ENCODE peak calls at places on chromosomes 2 and 18, in nine cellular contexts. One of them, this sample, is unnamed.

GRCh38 chr2:27241761-27242613 is 20.9 kb downstream of the SLC30A3 start:
- DNase-seq in effector memory CD8-positive, alpha-beta T cell: no peak
- DNase-seq in activated T-helper 1 cell treated with anti-CD3 and anti-CD28 coated beads, Interleukin-12 subunit alpha, Interleukin-12 subunit beta, Interleukin-2, Interleukin-4 antibody, amounts not matched to agents 30 ng/mL and 10 ng/mL and 1 ng/mL, durations not matched to agents 14 hours and 24 hours and 36 hours: no peak
- DNase-seq in mammary epithelial cell: no peak
- DNase-seq in PC-9: no peak
- DNase-seq in GM12891: no peak
- DNase-seq in fibroblast of mammary gland: no peak
- DNase-seq in LoVo: no peak
- DNase-seq in activated CD4-positive, alpha-beta T cell treated with anti-CD3 and anti-CD28 coated beads for 24 hours: no peak
- DNase-seq in this sample: no peak

GRCh38 chr18:80175451-80176235 is 66.6 kb downstream of the ADNP2 start:
- DNase-seq in mammary epithelial cell: no peak
- DNase-seq in GM12891: no peak
- DNase-seq in activated T-helper 1 cell treated with anti-CD3 and anti-CD28 coated beads, Interleukin-12 subunit alpha, Interleukin-12 subunit beta, Interleukin-2, Interleukin-4 antibody, amounts not matched to agents 30 ng/mL and 10 ng/mL and 1 ng/mL, durations not matched to agents 14 hours and 24 hours and 36 hours: no peak
- DNase-seq in activated CD4-positive, alpha-beta T cell treated with anti-CD3 and anti-CD28 coated beads for 24 hours: no peak
- DNase-seq in LoVo: no peak
- DNase-seq in PC-9: no peak
- DNase-seq in effector memory CD8-positive, alpha-beta T cell: peak; percentile 72
- DNase-seq in fibroblast of mammary gland: no peak
- DNase-seq in this sample: peak; percentile 73

GRCh38 chr2:225282858-225283693 is 116.4 kb upstream of the NYAP2 start:
- DNase-seq in fibroblast of mammary gland: peak; percentile 59
- DNase-seq in PC-9: no peak
- DNase-seq in effector memory CD8-positive, alpha-beta T cell: no peak
- DNase-seq in activated T-helper 1 cell treated with anti-CD3 and anti-CD28 coated beads, Interleukin-12 subunit alpha, Interleukin-12 subunit beta, Interleukin-2, Interleukin-4 antibody, amounts not matched to agents 30 ng/mL and 10 ng/mL and 1 ng/mL, durations not matched to agents 14 hours and 24 hours and 36 hours: no peak
- DNase-seq in GM12891: peak; percentile 6
- DNase-seq in LoVo: peak; percentile 16
- DNase-seq in activated CD4-positive, alpha-beta T cell treated with anti-CD3 and anti-CD28 coated beads for 24 hours: no peak
- DNase-seq in mammary epithelial cell: peak; percentile 16
- DNase-seq in this sample: peak; percentile 40

GRCh38 chr18:12374398-12374797 is 2.6 kb downstream of the AFG3L2 start:
- DNase-seq in mammary epithelial cell: no peak
- DNase-seq in PC-9: no peak
- DNase-seq in activated T-helper 1 cell treated with anti-CD3 and anti-CD28 coated beads, Interleukin-12 subunit alpha, Interleukin-12 subunit beta, Interleukin-2, Interleukin-4 antibody, amounts not matched to agents 30 ng/mL and 10 ng/mL and 1 ng/mL, durations not matched to agents 14 hours and 24 hours and 36 hours: no peak
- DNase-seq in GM12891: no peak
- DNase-seq in activated CD4-positive, alpha-beta T cell treated with anti-CD3 and anti-CD28 coated beads for 24 hours: no peak
- DNase-seq in fibroblast of mammary gland: no peak
- DNase-seq in LoVo: no peak
- DNase-seq in effector memory CD8-positive, alpha-beta T cell: no peak
- DNase-seq in this sample: no peak

GRCh38 chr2:175855794-175856453 is 146.1 kb downstream of the LNPK start:
- DNase-seq in activated CD4-positive, alpha-beta T cell treated with anti-CD3 and anti-CD28 coated beads for 24 hours: no peak
- DNase-seq in activated T-helper 1 cell treated with anti-CD3 and anti-CD28 coated beads, Interleukin-12 subunit alpha, Interleukin-12 subunit beta, Interleukin-2, Interleukin-4 antibody, amounts not matched to agents 30 ng/mL and 10 ng/mL and 1 ng/mL, durations not matched to agents 14 hours and 24 hours and 36 hours: no peak
- DNase-seq in effector memory CD8-positive, alpha-beta T cell: no peak
- DNase-seq in mammary epithelial cell: peak; percentile 61
- DNase-seq in PC-9: peak; percentile 34
- DNase-seq in GM12891: no peak
- DNase-seq in fibroblast of mammary gland: peak; percentile 44
- DNase-seq in LoVo: no peak
- DNase-seq in this sample: peak; percentile 84

GRCh38 chr2:95323347-95324155 is 26.4 kb downstream of the KCNIP3 start:
- DNase-seq in PC-9: peak; percentile 69
- DNase-seq in GM12891: peak; percentile 61
- DNase-seq in fibroblast of mammary gland: no peak
- DNase-seq in LoVo: peak; percentile 36
- DNase-seq in activated T-helper 1 cell treated with anti-CD3 and anti-CD28 coated beads, Interleukin-12 subunit alpha, Interleukin-12 subunit beta, Interleukin-2, Interleukin-4 antibody, amounts not matched to agents 30 ng/mL and 10 ng/mL and 1 ng/mL, durations not matched to agents 14 hours and 24 hours and 36 hours: no peak
- DNase-seq in mammary epithelial cell: peak; percentile 64
- DNase-seq in activated CD4-positive, alpha-beta T cell treated with anti-CD3 and anti-CD28 coated beads for 24 hours: no peak
- DNase-seq in effector memory CD8-positive, alpha-beta T cell: no peak
- DNase-seq in this sample: peak; percentile 32

GRCh38 chr2:102053096-102053495 is 61.3 kb downstream of the IL1R2 start:
- DNase-seq in activated CD4-positive, alpha-beta T cell treated with anti-CD3 and anti-CD28 coated beads for 24 hours: no peak
- DNase-seq in PC-9: no peak
- DNase-seq in effector memory CD8-positive, alpha-beta T cell: no peak
- DNase-seq in GM12891: no peak
- DNase-seq in LoVo: no peak
- DNase-seq in fibroblast of mammary gland: no peak
- DNase-seq in mammary epithelial cell: no peak
- DNase-seq in activated T-helper 1 cell treated with anti-CD3 and anti-CD28 coated beads, Interleukin-12 subunit alpha, Interleukin-12 subunit beta, Interleukin-2, Interleukin-4 antibody, amounts not matched to agents 30 ng/mL and 10 ng/mL and 1 ng/mL, durations not matched to agents 14 hours and 24 hours and 36 hours: no peak
- DNase-seq in this sample: no peak

GRCh38 chr2:233556756-233557736 is 9.5 kb downstream of the USP40 start:
- DNase-seq in PC-9: peak; percentile 55
- DNase-seq in LoVo: peak; percentile 61
- DNase-seq in fibroblast of mammary gland: peak; percentile 59
- DNase-seq in activated CD4-positive, alpha-beta T cell treated with anti-CD3 and anti-CD28 coated beads for 24 hours: no peak
- DNase-seq in mammary epithelial cell: peak; percentile 92
- DNase-seq in activated T-helper 1 cell treated with anti-CD3 and anti-CD28 coated beads, Interleukin-12 subunit alpha, Interleukin-12 subunit beta, Interleukin-2, Interleukin-4 antibody, amounts not matched to agents 30 ng/mL and 10 ng/mL and 1 ng/mL, durations not matched to agents 14 hours and 24 hours and 36 hours: no peak
- DNase-seq in effector memory CD8-positive, alpha-beta T cell: no peak
- DNase-seq in GM12891: no peak
- DNase-seq in this sample: peak; percentile 81

GRCh38 chr18:12013186-12013916 is 32.0 kb downstream of the IMPA2 start:
- DNase-seq in activated CD4-positive, alpha-beta T cell treated with anti-CD3 and anti-CD28 coated beads for 24 hours: no peak
- DNase-seq in activated T-helper 1 cell treated with anti-CD3 and anti-CD28 coated beads, Interleukin-12 subunit alpha, Interleukin-12 subunit beta, Interleukin-2, Interleukin-4 antibody, amounts not matched to agents 30 ng/mL and 10 ng/mL and 1 ng/mL, durations not matched to agents 14 hours and 24 hours and 36 hours: no peak
- DNase-seq in LoVo: no peak
- DNase-seq in fibroblast of mammary gland: no peak
- DNase-seq in GM12891: no peak
- DNase-seq in PC-9: no peak
- DNase-seq in mammary epithelial cell: no peak
- DNase-seq in effector memory CD8-positive, alpha-beta T cell: no peak
- DNase-seq in this sample: no peak

GRCh38 chr2:109439897-109440506 is 173.8 kb downstream of the SEPTIN10 start:
- DNase-seq in effector memory CD8-positive, alpha-beta T cell: no peak
- DNase-seq in activated CD4-positive, alpha-beta T cell treated with anti-CD3 and anti-CD28 coated beads for 24 hours: no peak
- DNase-seq in fibroblast of mammary gland: no peak
- DNase-seq in GM12891: no peak
- DNase-seq in activated T-helper 1 cell treated with anti-CD3 and anti-CD28 coated beads, Interleukin-12 subunit alpha, Interleukin-12 subunit beta, Interleukin-2, Interleukin-4 antibody, amounts not matched to agents 30 ng/mL and 10 ng/mL and 1 ng/mL, durations not matched to agents 14 hours and 24 hours and 36 hours: no peak
- DNase-seq in PC-9: no peak
- DNase-seq in mammary epithelial cell: no peak
- DNase-seq in LoVo: no peak
- DNase-seq in this sample: no peak

GRCh38 chr2:72325592-72326422 is 178.1 kb upstream of the CYP26B1 start:
- DNase-seq in fibroblast of mammary gland: peak; percentile 21
- DNase-seq in effector memory CD8-positive, alpha-beta T cell: no peak
- DNase-seq in activated CD4-positive, alpha-beta T cell treated with anti-CD3 and anti-CD28 coated beads for 24 hours: no peak
- DNase-seq in LoVo: peak; percentile 1
- DNase-seq in PC-9: peak; percentile 19
- DNase-seq in GM12891: no peak
- DNase-seq in mammary epithelial cell: no peak
- DNase-seq in activated T-helper 1 cell treated with anti-CD3 and anti-CD28 coated beads, Interleukin-12 subunit alpha, Interleukin-12 subunit beta, Interleukin-2, Interleukin-4 antibody, amounts not matched to agents 30 ng/mL and 10 ng/mL and 1 ng/mL, durations not matched to agents 14 hours and 24 hours and 36 hours: no peak
- DNase-seq in this sample: no peak

GRCh38 chr2:75560022-75560767 is 544 bp downstream of the EVA1A start:
- DNase-seq in PC-9: peak; percentile 37
- DNase-seq in effector memory CD8-positive, alpha-beta T cell: no peak
- DNase-seq in activated T-helper 1 cell treated with anti-CD3 and anti-CD28 coated beads, Interleukin-12 subunit alpha, Interleukin-12 subunit beta, Interleukin-2, Interleukin-4 antibody, amounts not matched to agents 30 ng/mL and 10 ng/mL and 1 ng/mL, durations not matched to agents 14 hours and 24 hours and 36 hours: no peak
- DNase-seq in activated CD4-positive, alpha-beta T cell treated with anti-CD3 and anti-CD28 coated beads for 24 hours: no peak
- DNase-seq in LoVo: no peak
- DNase-seq in GM12891: peak; percentile 26
- DNase-seq in mammary epithelial cell: peak; percentile 52
- DNase-seq in fibroblast of mammary gland: peak; percentile 41
- DNase-seq in this sample: peak; percentile 54

GRCh38 chr2:45843136-45843535 is 191.7 kb downstream of the PRKCE start:
- DNase-seq in PC-9: no peak
- DNase-seq in effector memory CD8-positive, alpha-beta T cell: no peak
- DNase-seq in GM12891: no peak
- DNase-seq in fibroblast of mammary gland: no peak
- DNase-seq in mammary epithelial cell: no peak
- DNase-seq in activated CD4-positive, alpha-beta T cell treated with anti-CD3 and anti-CD28 coated beads for 24 hours: no peak
- DNase-seq in LoVo: no peak
- DNase-seq in activated T-helper 1 cell treated with anti-CD3 and anti-CD28 coated beads, Interleukin-12 subunit alpha, Interleukin-12 subunit beta, Interleukin-2, Interleukin-4 antibody, amounts not matched to agents 30 ng/mL and 10 ng/mL and 1 ng/mL, durations not matched to agents 14 hours and 24 hours and 36 hours: no peak
- DNase-seq in this sample: no peak

GRCh38 chr2:128449226-128450061 is 130.8 kb upstream of the HS6ST1 start:
- DNase-seq in GM12891: no peak
- DNase-seq in PC-9: no peak
- DNase-seq in activated T-helper 1 cell treated with anti-CD3 and anti-CD28 coated beads, Interleukin-12 subunit alpha, Interleukin-12 subunit beta, Interleukin-2, Interleukin-4 antibody, amounts not matched to agents 30 ng/mL and 10 ng/mL and 1 ng/mL, durations not matched to agents 14 hours and 24 hours and 36 hours: no peak
- DNase-seq in fibroblast of mammary gland: no peak
- DNase-seq in mammary epithelial cell: no peak
- DNase-seq in LoVo: no peak
- DNase-seq in effector memory CD8-positive, alpha-beta T cell: no peak
- DNase-seq in activated CD4-positive, alpha-beta T cell treated with anti-CD3 and anti-CD28 coated beads for 24 hours: no peak
- DNase-seq in this sample: no peak

GRCh38 chr18:34608064-34608463 is 102.0 kb upstream of the DTNA start:
- DNase-seq in PC-9: no peak
- DNase-seq in fibroblast of mammary gland: no peak
- DNase-seq in LoVo: no peak
- DNase-seq in activated CD4-positive, alpha-beta T cell treated with anti-CD3 and anti-CD28 coated beads for 24 hours: no peak
- DNase-seq in GM12891: no peak
- DNase-seq in mammary epithelial cell: no peak
- DNase-seq in effector memory CD8-positive, alpha-beta T cell: no peak
- DNase-seq in activated T-helper 1 cell treated with anti-CD3 and anti-CD28 coated beads, Interleukin-12 subunit alpha, Interleukin-12 subunit beta, Interleukin-2, Interleukin-4 antibody, amounts not matched to agents 30 ng/mL and 10 ng/mL and 1 ng/mL, durations not matched to agents 14 hours and 24 hours and 36 hours: no peak
- DNase-seq in this sample: no peak

GRCh38 chr2:160010361-160011145 is 51.9 kb downstream of the PLA2R1 start:
- DNase-seq in LoVo: no peak
- DNase-seq in GM12891: no peak
- DNase-seq in fibroblast of mammary gland: peak; percentile 16
- DNase-seq in activated CD4-positive, alpha-beta T cell treated with anti-CD3 and anti-CD28 coated beads for 24 hours: no peak
- DNase-seq in PC-9: no peak
- DNase-seq in effector memory CD8-positive, alpha-beta T cell: no peak
- DNase-seq in activated T-helper 1 cell treated with anti-CD3 and anti-CD28 coated beads, Interleukin-12 subunit alpha, Interleukin-12 subunit beta, Interleukin-2, Interleukin-4 antibody, amounts not matched to agents 30 ng/mL and 10 ng/mL and 1 ng/mL, durations not matched to agents 14 hours and 24 hours and 36 hours: no peak
- DNase-seq in mammary epithelial cell: no peak
- DNase-seq in this sample: peak; percentile 18

GRCh38 chr18:3333056-3333720 is 71.3 kb downstream of the MYL12B start:
- DNase-seq in activated T-helper 1 cell treated with anti-CD3 and anti-CD28 coated beads, Interleukin-12 subunit alpha, Interleukin-12 subunit beta, Interleukin-2, Interleukin-4 antibody, amounts not matched to agents 30 ng/mL and 10 ng/mL and 1 ng/mL, durations not matched to agents 14 hours and 24 hours and 36 hours: no peak
- DNase-seq in PC-9: no peak
- DNase-seq in GM12891: no peak
- DNase-seq in effector memory CD8-positive, alpha-beta T cell: no peak
- DNase-seq in fibroblast of mammary gland: no peak
- DNase-seq in activated CD4-positive, alpha-beta T cell treated with anti-CD3 and anti-CD28 coated beads for 24 hours: no peak
- DNase-seq in LoVo: no peak
- DNase-seq in mammary epithelial cell: no peak
- DNase-seq in this sample: no peak

GRCh38 chr2:200931227-200931626 is 32.2 kb downstream of the ORC2 start:
- DNase-seq in effector memory CD8-positive, alpha-beta T cell: no peak
- DNase-seq in activated T-helper 1 cell treated with anti-CD3 and anti-CD28 coated beads, Interleukin-12 subunit alpha, Interleukin-12 subunit beta, Interleukin-2, Interleukin-4 antibody, amounts not matched to agents 30 ng/mL and 10 ng/mL and 1 ng/mL, durations not matched to agents 14 hours and 24 hours and 36 hours: no peak
- DNase-seq in GM12891: no peak
- DNase-seq in LoVo: no peak
- DNase-seq in activated CD4-positive, alpha-beta T cell treated with anti-CD3 and anti-CD28 coated beads for 24 hours: no peak
- DNase-seq in PC-9: no peak
- DNase-seq in fibroblast of mammary gland: no peak
- DNase-seq in mammary epithelial cell: no peak
- DNase-seq in this sample: no peak

GRCh38 chr2:25341753-25342371 is at the start of gene DNMT3A:
- DNase-seq in mammary epithelial cell: peak; percentile 50
- DNase-seq in activated CD4-positive, alpha-beta T cell treated with anti-CD3 and anti-CD28 coated beads for 24 hours: peak; percentile 53
- DNase-seq in activated T-helper 1 cell treated with anti-CD3 and anti-CD28 coated beads, Interleukin-12 subunit alpha, Interleukin-12 subunit beta, Interleukin-2, Interleukin-4 antibody, amounts not matched to agents 30 ng/mL and 10 ng/mL and 1 ng/mL, durations not matched to agents 14 hours and 24 hours and 36 hours: peak; percentile 31
- DNase-seq in LoVo: peak; percentile 46
- DNase-seq in GM12891: peak; percentile 73
- DNase-seq in fibroblast of mammary gland: peak; percentile 49
- DNase-seq in PC-9: peak; percentile 41
- DNase-seq in effector memory CD8-positive, alpha-beta T cell: no peak
- DNase-seq in this sample: peak; percentile 62

GRCh38 chr2:180238729-180239128 is 231.6 kb upstream of the CWC22 start:
- DNase-seq in activated CD4-positive, alpha-beta T cell treated with anti-CD3 and anti-CD28 coated beads for 24 hours: no peak
- DNase-seq in effector memory CD8-positive, alpha-beta T cell: no peak
- DNase-seq in mammary epithelial cell: no peak
- DNase-seq in PC-9: no peak
- DNase-seq in fibroblast of mammary gland: no peak
- DNase-seq in activated T-helper 1 cell treated with anti-CD3 and anti-CD28 coated beads, Interleukin-12 subunit alpha, Interleukin-12 subunit beta, Interleukin-2, Interleukin-4 antibody, amounts not matched to agents 30 ng/mL and 10 ng/mL and 1 ng/mL, durations not matched to agents 14 hours and 24 hours and 36 hours: no peak
- DNase-seq in LoVo: no peak
- DNase-seq in GM12891: no peak
- DNase-seq in this sample: no peak

GRCh38 chr2:120589782-120590608 is 145.7 kb upstream of the GLI2 start:
- DNase-seq in fibroblast of mammary gland: peak; percentile 97
- DNase-seq in LoVo: no peak
- DNase-seq in PC-9: peak; percentile 37
- DNase-seq in activated CD4-positive, alpha-beta T cell treated with anti-CD3 and anti-CD28 coated beads for 24 hours: no peak
- DNase-seq in effector memory CD8-positive, alpha-beta T cell: no peak
- DNase-seq in GM12891: no peak
- DNase-seq in activated T-helper 1 cell treated with anti-CD3 and anti-CD28 coated beads, Interleukin-12 subunit alpha, Interleukin-12 subunit beta, Interleukin-2, Interleukin-4 antibody, amounts not matched to agents 30 ng/mL and 10 ng/mL and 1 ng/mL, durations not matched to agents 14 hours and 24 hours and 36 hours: no peak
- DNase-seq in mammary epithelial cell: peak; percentile 78
- DNase-seq in this sample: peak; percentile 91

GRCh38 chr2:23250371-23250770 is 134.6 kb upstream of the KLHL29 start:
- DNase-seq in fibroblast of mammary gland: no peak
- DNase-seq in activated T-helper 1 cell treated with anti-CD3 and anti-CD28 coated beads, Interleukin-12 subunit alpha, Interleukin-12 subunit beta, Interleukin-2, Interleukin-4 antibody, amounts not matched to agents 30 ng/mL and 10 ng/mL and 1 ng/mL, durations not matched to agents 14 hours and 24 hours and 36 hours: no peak
- DNase-seq in GM12891: no peak
- DNase-seq in PC-9: no peak
- DNase-seq in mammary epithelial cell: no peak
- DNase-seq in effector memory CD8-positive, alpha-beta T cell: no peak
- DNase-seq in activated CD4-positive, alpha-beta T cell treated with anti-CD3 and anti-CD28 coated beads for 24 hours: no peak
- DNase-seq in LoVo: no peak
- DNase-seq in this sample: no peak

GRCh38 chr2:10048501-10049171 is 5.3 kb downstream of the KLF11 start:
- DNase-seq in activated T-helper 1 cell treated with anti-CD3 and anti-CD28 coated beads, Interleukin-12 subunit alpha, Interleukin-12 subunit beta, Interleukin-2, Interleukin-4 antibody, amounts not matched to agents 30 ng/mL and 10 ng/mL and 1 ng/mL, durations not matched to agents 14 hours and 24 hours and 36 hours: no peak
- DNase-seq in activated CD4-positive, alpha-beta T cell treated with anti-CD3 and anti-CD28 coated beads for 24 hours: no peak
- DNase-seq in effector memory CD8-positive, alpha-beta T cell: peak; percentile 33
- DNase-seq in mammary epithelial cell: peak; percentile 32
- DNase-seq in fibroblast of mammary gland: peak; percentile 71
- DNase-seq in LoVo: peak; percentile 49
- DNase-seq in PC-9: no peak
- DNase-seq in GM12891: no peak
- DNase-seq in this sample: peak; percentile 60

GRCh38 chr2:232249096-232249495 is 129.5 kb upstream of the ALPP start:
- DNase-seq in PC-9: no peak
- DNase-seq in activated T-helper 1 cell treated with anti-CD3 and anti-CD28 coated beads, Interleukin-12 subunit alpha, Interleukin-12 subunit beta, Interleukin-2, Interleukin-4 antibody, amounts not matched to agents 30 ng/mL and 10 ng/mL and 1 ng/mL, durations not matched to agents 14 hours and 24 hours and 36 hours: no peak
- DNase-seq in effector memory CD8-positive, alpha-beta T cell: no peak
- DNase-seq in GM12891: no peak
- DNase-seq in LoVo: no peak
- DNase-seq in fibroblast of mammary gland: no peak
- DNase-seq in activated CD4-positive, alpha-beta T cell treated with anti-CD3 and anti-CD28 coated beads for 24 hours: no peak
- DNase-seq in mammary epithelial cell: no peak
- DNase-seq in this sample: no peak

GRCh38 chr2:168160897-168161296 is 86.5 kb downstream of the STK39 start:
- DNase-seq in mammary epithelial cell: no peak
- DNase-seq in activated CD4-positive, alpha-beta T cell treated with anti-CD3 and anti-CD28 coated beads for 24 hours: no peak
- DNase-seq in effector memory CD8-positive, alpha-beta T cell: no peak
- DNase-seq in PC-9: no peak
- DNase-seq in activated T-helper 1 cell treated with anti-CD3 and anti-CD28 coated beads, Interleukin-12 subunit alpha, Interleukin-12 subunit beta, Interleukin-2, Interleukin-4 antibody, amounts not matched to agents 30 ng/mL and 10 ng/mL and 1 ng/mL, durations not matched to agents 14 hours and 24 hours and 36 hours: no peak
- DNase-seq in GM12891: no peak
- DNase-seq in LoVo: no peak
- DNase-seq in fibroblast of mammary gland: peak; percentile 32
- DNase-seq in this sample: peak; percentile 30

GRCh38 chr2:224401641-224402342 is at the start of gene FAM124B:
- DNase-seq in PC-9: no peak
- DNase-seq in activated T-helper 1 cell treated with anti-CD3 and anti-CD28 coated beads, Interleukin-12 subunit alpha, Interleukin-12 subunit beta, Interleukin-2, Interleukin-4 antibody, amounts not matched to agents 30 ng/mL and 10 ng/mL and 1 ng/mL, durations not matched to agents 14 hours and 24 hours and 36 hours: peak; percentile 23
- DNase-seq in mammary epithelial cell: no peak
- DNase-seq in effector memory CD8-positive, alpha-beta T cell: peak; percentile 7
- DNase-seq in activated CD4-positive, alpha-beta T cell treated with anti-CD3 and anti-CD28 coated beads for 24 hours: no peak
- DNase-seq in GM12891: no peak
- DNase-seq in fibroblast of mammary gland: peak; percentile 57
- DNase-seq in LoVo: no peak
- DNase-seq in this sample: no peak

GRCh38 chr2:26470601-26471260 is 7.2 kb downstream of the OTOF start:
- DNase-seq in mammary epithelial cell: no peak
- DNase-seq in fibroblast of mammary gland: no peak
- DNase-seq in GM12891: no peak
- DNase-seq in effector memory CD8-positive, alpha-beta T cell: no peak
- DNase-seq in LoVo: no peak
- DNase-seq in activated T-helper 1 cell treated with anti-CD3 and anti-CD28 coated beads, Interleukin-12 subunit alpha, Interleukin-12 subunit beta, Interleukin-2, Interleukin-4 antibody, amounts not matched to agents 30 ng/mL and 10 ng/mL and 1 ng/mL, durations not matched to agents 14 hours and 24 hours and 36 hours: no peak
- DNase-seq in PC-9: no peak
- DNase-seq in activated CD4-positive, alpha-beta T cell treated with anti-CD3 and anti-CD28 coated beads for 24 hours: no peak
- DNase-seq in this sample: no peak

GRCh38 chr2:120395686-120396518 is 50.0 kb downstream of the INHBB start:
- DNase-seq in activated T-helper 1 cell treated with anti-CD3 and anti-CD28 coated beads, Interleukin-12 subunit alpha, Interleukin-12 subunit beta, Interleukin-2, Interleukin-4 antibody, amounts not matched to agents 30 ng/mL and 10 ng/mL and 1 ng/mL, durations not matched to agents 14 hours and 24 hours and 36 hours: no peak
- DNase-seq in GM12891: no peak
- DNase-seq in mammary epithelial cell: no peak
- DNase-seq in PC-9: peak; percentile 64
- DNase-seq in fibroblast of mammary gland: no peak
- DNase-seq in LoVo: no peak
- DNase-seq in effector memory CD8-positive, alpha-beta T cell: no peak
- DNase-seq in activated CD4-positive, alpha-beta T cell treated with anti-CD3 and anti-CD28 coated beads for 24 hours: no peak
- DNase-seq in this sample: no peak